ENCODE peak calls at places on chromosomes 11 and 22, in six cellular contexts. K, T, F, H, G and J are unnamed samples.

GRCh38 chr11:6681505-6681904 is 1.6 kb downstream of the MRPL17 start:
- DNase-seq in K (no peak), T (no peak), F (no peak), H (no peak), G (no peak), J (no peak)

GRCh38 chr11:8263109-8263768 is 439 bp downstream of the LMO1 start:
- DNase-seq in F (no peak), K (no peak), H (no peak), T (no peak), G (no peak), J (no peak)

GRCh38 chr11:62726156-62727006 is 876 bp downstream of the HNRNPUL2 start:
- DNase-seq in G (no peak), T (no peak), F (no peak), H (no peak), K (no peak), J (no peak)

GRCh38 chr22:46278656-46279645 is 11.1 kb downstream of the TTC38 start:
- DNase-seq in H (no peak), F (no peak), T (no peak), K (no peak), G (no peak), J (no peak)

GRCh38 chr11:104531075-104531474 is 367.1 kb upstream of the PDGFD start:
- DNase-seq in T (no peak), K (no peak), H (no peak), G (no peak), F (no peak), J (no peak)

GRCh38 chr22:49763138-49763537 is 64.5 kb downstream of the BRD1 start:
- DNase-seq in T (no peak), H (no peak), K (no peak), F (no peak), G (no peak), J (no peak)

GRCh38 chr11:1645357-1645821 is 15.8 kb downstream of the KRTAP5-5 start:
- DNase-seq in K (no peak), F (no peak), H (no peak), G (no peak), T (no peak), J (no peak)

GRCh38 chr11:93567406-93567819 is 24.2 kb upstream of the SMCO4 start:
- DNase-seq in G (peak), F (no peak), H (peak), T (peak), K (peak), J (no peak)

GRCh38 chr11:116895053-116895757 is 57.8 kb upstream of the APOA1 start:
- DNase-seq in G (peak), K (no peak), T (no peak), H (no peak), F (no peak), J (no peak)

GRCh38 chr11:625636-626319 is 1.0 kb upstream of the CDHR5 start:
- DNase-seq in K (no peak), T (no peak), F (no peak), H (no peak), G (no peak), J (no peak)

GRCh38 chr11:1163911-1164735 is 6.4 kb downstream of the MUC5AC start:
- DNase-seq in F (no peak), T (no peak), H (no peak), K (no peak), G (no peak), J (no peak)

GRCh38 chr11:94171693-94172440 is 43.2 kb downstream of the PANX1 start:
- DNase-seq in F (peak), G (peak), K (peak), T (no peak), H (peak), J (peak)

GRCh38 chr11:7964873-7965272 is 374 bp downstream of the NLRP10 start:
- DNase-seq in H (no peak), K (no peak), F (no peak), T (no peak), G (no peak), J (no peak)

GRCh38 chr11:116595305-116595880 is 177.4 kb downstream of the BUD13 start:
- DNase-seq in G (no peak), H (no peak), K (no peak), T (no peak), F (no peak), J (no peak)

GRCh38 chr11:3093281-3094191 is 36.3 kb upstream of the CARS1 start:
- DNase-seq in H (no peak), K (no peak), F (no peak), G (no peak), T (no peak), J (no peak)

GRCh38 chr11:13126430-13126829 is 117.3 kb downstream of the RASSF10 start:
- DNase-seq in T (peak), G (peak), K (no peak), F (no peak), H (no peak), J (no peak)

GRCh38 chr11:111793863-111794262 is 27.7 kb upstream of the PPP2R1B start:
- DNase-seq in G (peak), H (no peak), T (no peak), F (no peak), K (no peak), J (no peak)

GRCh38 chr11:3165152-3165705 is at the start of gene OSBPL5:
- DNase-seq in F (no peak), K (peak), T (peak), H (peak), G (peak), J (no peak)